ENCODE peak calls at places on chromosomes 3 and 15, in nine cellular contexts. One of them, this sample, is unnamed.

GRCh38 chr3:168071535-168071934 is 24.2 kb downstream of the GOLIM4 start:
- DNase-seq in ovary: no peak
- DNase-seq in HTR-8/SVneo: peak; percentile 47
- DNase-seq in stimulated activated CD8-positive, alpha-beta memory T cell treated with anti-CD3 and anti-CD28 coated beads, Interleukin-2, amount 100 ng/mL, for 48 hours: no peak
- DNase-seq in right lobe of liver: no peak
- DNase-seq in MCF 10A: peak; percentile 75
- DNase-seq in iris pigment epithelial cell: peak; percentile 96
- DNase-seq in A172: peak; percentile 91
- DNase-seq in activated effector memory CD4-positive, alpha-beta T cell treated with anti-CD3 and anti-CD28 coated beads, Interleukin-2, amount 50 U/mL, for 16 hours: no peak
- DNase-seq in this sample: no peak

GRCh38 chr15:36777941-36778340 is 198.5 kb downstream of the CDIN1 start:
- DNase-seq in ovary: no peak
- DNase-seq in MCF 10A: no peak
- DNase-seq in iris pigment epithelial cell: no peak
- DNase-seq in activated effector memory CD4-positive, alpha-beta T cell treated with anti-CD3 and anti-CD28 coated beads, Interleukin-2, amount 50 U/mL, for 16 hours: no peak
- DNase-seq in stimulated activated CD8-positive, alpha-beta memory T cell treated with anti-CD3 and anti-CD28 coated beads, Interleukin-2, amount 100 ng/mL, for 48 hours: no peak
- DNase-seq in A172: no peak
- DNase-seq in HTR-8/SVneo: no peak
- DNase-seq in right lobe of liver: no peak
- DNase-seq in this sample: no peak

GRCh38 chr3:132290833-132291232 is 26.4 kb upstream of the ACP3 start:
- DNase-seq in A172: no peak
- DNase-seq in activated effector memory CD4-positive, alpha-beta T cell treated with anti-CD3 and anti-CD28 coated beads, Interleukin-2, amount 50 U/mL, for 16 hours: no peak
- DNase-seq in stimulated activated CD8-positive, alpha-beta memory T cell treated with anti-CD3 and anti-CD28 coated beads, Interleukin-2, amount 100 ng/mL, for 48 hours: no peak
- DNase-seq in HTR-8/SVneo: no peak
- DNase-seq in right lobe of liver: no peak
- DNase-seq in MCF 10A: peak; percentile 68
- DNase-seq in iris pigment epithelial cell: peak; percentile 54
- DNase-seq in ovary: no peak
- DNase-seq in this sample: no peak

GRCh38 chr3:60095511-60095910 is 1045.7 kb upstream of the CFAP20DC start:
- DNase-seq in HTR-8/SVneo: no peak
- DNase-seq in ovary: no peak
- DNase-seq in A172: no peak
- DNase-seq in stimulated activated CD8-positive, alpha-beta memory T cell treated with anti-CD3 and anti-CD28 coated beads, Interleukin-2, amount 100 ng/mL, for 48 hours: no peak
- DNase-seq in iris pigment epithelial cell: no peak
- DNase-seq in activated effector memory CD4-positive, alpha-beta T cell treated with anti-CD3 and anti-CD28 coated beads, Interleukin-2, amount 50 U/mL, for 16 hours: no peak
- DNase-seq in right lobe of liver: no peak
- DNase-seq in MCF 10A: no peak
- DNase-seq in this sample: no peak

GRCh38 chr15:40594429-40594836 is 384 bp downstream of the KNL1 start:
- DNase-seq in ovary: no peak
- DNase-seq in activated effector memory CD4-positive, alpha-beta T cell treated with anti-CD3 and anti-CD28 coated beads, Interleukin-2, amount 50 U/mL, for 16 hours: no peak
- DNase-seq in iris pigment epithelial cell: peak; percentile 38
- DNase-seq in stimulated activated CD8-positive, alpha-beta memory T cell treated with anti-CD3 and anti-CD28 coated beads, Interleukin-2, amount 100 ng/mL, for 48 hours: no peak
- DNase-seq in right lobe of liver: peak; percentile 74
- DNase-seq in HTR-8/SVneo: peak; percentile 54
- DNase-seq in MCF 10A: peak; percentile 75
- DNase-seq in A172: peak; percentile 33
- DNase-seq in this sample: peak; percentile 67

GRCh38 chr3:159835126-159835525 is 153.5 kb upstream of the IL12A start:
- DNase-seq in stimulated activated CD8-positive, alpha-beta memory T cell treated with anti-CD3 and anti-CD28 coated beads, Interleukin-2, amount 100 ng/mL, for 48 hours: no peak
- DNase-seq in ovary: no peak
- DNase-seq in HTR-8/SVneo: no peak
- DNase-seq in right lobe of liver: no peak
- DNase-seq in MCF 10A: no peak
- DNase-seq in activated effector memory CD4-positive, alpha-beta T cell treated with anti-CD3 and anti-CD28 coated beads, Interleukin-2, amount 50 U/mL, for 16 hours: no peak
- DNase-seq in iris pigment epithelial cell: no peak
- DNase-seq in A172: no peak
- DNase-seq in this sample: no peak

GRCh38 chr3:141278196-141279073 is 46.8 kb downstream of the PXYLP1 start:
- DNase-seq in right lobe of liver: no peak
- DNase-seq in iris pigment epithelial cell: peak; percentile 53
- DNase-seq in HTR-8/SVneo: no peak
- DNase-seq in stimulated activated CD8-positive, alpha-beta memory T cell treated with anti-CD3 and anti-CD28 coated beads, Interleukin-2, amount 100 ng/mL, for 48 hours: no peak
- DNase-seq in MCF 10A: peak; percentile 78
- DNase-seq in A172: no peak
- DNase-seq in activated effector memory CD4-positive, alpha-beta T cell treated with anti-CD3 and anti-CD28 coated beads, Interleukin-2, amount 50 U/mL, for 16 hours: no peak
- DNase-seq in ovary: peak; percentile 31
- DNase-seq in this sample: peak; percentile 78

GRCh38 chr3:170222647-170223541 is 670 bp downstream of the PRKCI start:
- DNase-seq in A172: peak; percentile 39
- DNase-seq in HTR-8/SVneo: peak; percentile 41
- DNase-seq in stimulated activated CD8-positive, alpha-beta memory T cell treated with anti-CD3 and anti-CD28 coated beads, Interleukin-2, amount 100 ng/mL, for 48 hours: peak; percentile 17
- DNase-seq in iris pigment epithelial cell: peak; percentile 45
- DNase-seq in activated effector memory CD4-positive, alpha-beta T cell treated with anti-CD3 and anti-CD28 coated beads, Interleukin-2, amount 50 U/mL, for 16 hours: peak; percentile 79
- DNase-seq in MCF 10A: peak; percentile 47
- DNase-seq in right lobe of liver: peak; percentile 48
- DNase-seq in ovary: peak; percentile 45
- DNase-seq in this sample: peak; percentile 68

GRCh38 chr3:147313513-147313912 is 92.8 kb downstream of the ZIC4 start:
- DNase-seq in activated effector memory CD4-positive, alpha-beta T cell treated with anti-CD3 and anti-CD28 coated beads, Interleukin-2, amount 50 U/mL, for 16 hours: no peak
- DNase-seq in A172: no peak
- DNase-seq in MCF 10A: no peak
- DNase-seq in HTR-8/SVneo: no peak
- DNase-seq in iris pigment epithelial cell: no peak
- DNase-seq in stimulated activated CD8-positive, alpha-beta memory T cell treated with anti-CD3 and anti-CD28 coated beads, Interleukin-2, amount 100 ng/mL, for 48 hours: no peak
- DNase-seq in right lobe of liver: no peak
- DNase-seq in ovary: no peak
- DNase-seq in this sample: no peak

GRCh38 chr15:70030851-70031645 is 66.7 kb downstream of the TLE3 start:
- DNase-seq in MCF 10A: no peak
- DNase-seq in A172: no peak
- DNase-seq in HTR-8/SVneo: no peak
- DNase-seq in iris pigment epithelial cell: no peak
- DNase-seq in right lobe of liver: no peak
- DNase-seq in stimulated activated CD8-positive, alpha-beta memory T cell treated with anti-CD3 and anti-CD28 coated beads, Interleukin-2, amount 100 ng/mL, for 48 hours: no peak
- DNase-seq in ovary: no peak
- DNase-seq in activated effector memory CD4-positive, alpha-beta T cell treated with anti-CD3 and anti-CD28 coated beads, Interleukin-2, amount 50 U/mL, for 16 hours: peak; percentile 59
- DNase-seq in this sample: peak; percentile 50

This sample was measured in sigmoid colon.